ENCODE peak calls at places on chromosomes 7 and 10, in five cellular contexts. One of them, this sample, is unnamed.
A peak's percentile ranks its signal among the peaks of the same experiment; 100 is the strongest.

GRCh38 chr10:68235111-68235510 is 3.2 kb upstream of the ATOH7 start:
- DNase-seq in choroid plexus epithelial cell: no peak
- DNase-seq in CD4-positive, alpha-beta T cell: no peak
- DNase-seq in A549: no peak
- DNase-seq in colonic mucosa: no peak
- DNase-seq in this sample: no peak

GRCh38 chr10:48614481-48615383 is 9.9 kb upstream of the ARHGAP22 start:
- DNase-seq in CD4-positive, alpha-beta T cell: no peak
- DNase-seq in colonic mucosa: peak; percentile 7
- DNase-seq in choroid plexus epithelial cell: peak; percentile 58
- DNase-seq in A549: no peak
- DNase-seq in this sample: no peak

GRCh38 chr7:130490888-130491771 is 755 bp upstream of the MEST start:
- DNase-seq in colonic mucosa: no peak
- DNase-seq in choroid plexus epithelial cell: peak; percentile 62
- DNase-seq in A549: no peak
- DNase-seq in CD4-positive, alpha-beta T cell: peak; percentile 17
- DNase-seq in this sample: peak; percentile 75

GRCh38 chr7:51019231-51019844 is 236.6 kb upstream of the GRB10 start:
- DNase-seq in A549: no peak
- DNase-seq in CD4-positive, alpha-beta T cell: no peak
- DNase-seq in choroid plexus epithelial cell: peak; percentile 74
- DNase-seq in colonic mucosa: no peak
- DNase-seq in this sample: no peak

GRCh38 chr7:16721541-16721940 is 32.0 kb upstream of the TSPAN13 start:
- DNase-seq in CD4-positive, alpha-beta T cell: no peak
- DNase-seq in A549: no peak
- DNase-seq in colonic mucosa: no peak
- DNase-seq in choroid plexus epithelial cell: no peak
- DNase-seq in this sample: no peak

GRCh38 chr10:70992436-70992835 is 104.1 kb upstream of the PCBD1 start:
- DNase-seq in choroid plexus epithelial cell: no peak
- DNase-seq in colonic mucosa: no peak
- DNase-seq in CD4-positive, alpha-beta T cell: no peak
- DNase-seq in A549: no peak
- DNase-seq in this sample: no peak

GRCh38 chr7:26278769-26279168 is 12.9 kb upstream of the SNX10 start:
- DNase-seq in choroid plexus epithelial cell: peak; percentile 23
- DNase-seq in A549: peak; percentile 47
- DNase-seq in CD4-positive, alpha-beta T cell: no peak
- DNase-seq in colonic mucosa: no peak
- DNase-seq in this sample: no peak

GRCh38 chr7:38909870-38910269 is 879 bp upstream of the VPS41 start:
- DNase-seq in A549: no peak
- DNase-seq in colonic mucosa: no peak
- DNase-seq in CD4-positive, alpha-beta T cell: no peak
- DNase-seq in choroid plexus epithelial cell: no peak
- DNase-seq in this sample: no peak

GRCh38 chr10:123674741-123675140 is 8.6 kb downstream of the GPR26 start:
- DNase-seq in choroid plexus epithelial cell: no peak
- DNase-seq in colonic mucosa: no peak
- DNase-seq in CD4-positive, alpha-beta T cell: no peak
- DNase-seq in A549: no peak
- DNase-seq in this sample: no peak

GRCh38 chr7:70997275-70997674 is 134.7 kb upstream of the GALNT17 start:
- DNase-seq in colonic mucosa: no peak
- DNase-seq in choroid plexus epithelial cell: no peak
- DNase-seq in CD4-positive, alpha-beta T cell: no peak
- DNase-seq in A549: no peak
- DNase-seq in this sample: no peak

GRCh38 chr10:61896854-61897661 is 4.4 kb upstream of the ARID5B start:
- DNase-seq in CD4-positive, alpha-beta T cell: peak; percentile 39
- DNase-seq in colonic mucosa: peak; percentile 72
- DNase-seq in A549: peak; percentile 80
- DNase-seq in choroid plexus epithelial cell: peak; percentile 82
- DNase-seq in this sample: peak; percentile 31

GRCh38 chr7:128450913-128451312 is 4.8 kb upstream of the HILPDA start:
- DNase-seq in A549: no peak
- DNase-seq in choroid plexus epithelial cell: no peak
- DNase-seq in colonic mucosa: no peak
- DNase-seq in CD4-positive, alpha-beta T cell: no peak
- DNase-seq in this sample: no peak

GRCh38 chr7:6647080-6647479 is 10.0 kb downstream of the ZNF316 start:
- DNase-seq in choroid plexus epithelial cell: no peak
- DNase-seq in colonic mucosa: no peak
- DNase-seq in CD4-positive, alpha-beta T cell: no peak
- DNase-seq in A549: no peak
- DNase-seq in this sample: no peak

GRCh38 chr7:13034693-13035092 is 347.3 kb downstream of the ARL4A start:
- DNase-seq in colonic mucosa: no peak
- DNase-seq in choroid plexus epithelial cell: no peak
- DNase-seq in CD4-positive, alpha-beta T cell: no peak
- DNase-seq in A549: no peak
- DNase-seq in this sample: no peak

GRCh38 chr7:42237891-42238531 is 1.0 kb upstream of the GLI3 start:
- DNase-seq in choroid plexus epithelial cell: peak; percentile 70
- DNase-seq in colonic mucosa: peak; percentile 70
- DNase-seq in CD4-positive, alpha-beta T cell: no peak
- DNase-seq in A549: no peak
- DNase-seq in this sample: peak; percentile 49

GRCh38 chr10:93386496-93387369 is 95.4 kb downstream of the MYOF start:
- DNase-seq in A549: no peak
- DNase-seq in colonic mucosa: no peak
- DNase-seq in CD4-positive, alpha-beta T cell: no peak
- DNase-seq in choroid plexus epithelial cell: peak; percentile 59
- DNase-seq in this sample: peak; percentile 22

GRCh38 chr10:18418579-18419210 is 232.7 kb downstream of the NSUN6 start:
- DNase-seq in colonic mucosa: no peak
- DNase-seq in CD4-positive, alpha-beta T cell: no peak
- DNase-seq in A549: no peak
- DNase-seq in choroid plexus epithelial cell: no peak
- DNase-seq in this sample: no peak

GRCh38 chr10:111100198-111100597 is 23.4 kb downstream of the ADRA2A start:
- DNase-seq in A549: no peak
- DNase-seq in CD4-positive, alpha-beta T cell: no peak
- DNase-seq in colonic mucosa: peak; percentile 69
- DNase-seq in choroid plexus epithelial cell: no peak
- DNase-seq in this sample: no peak

GRCh38 chr10:131819241-131820072 is 81.4 kb upstream of the PPP2R2D start:
- DNase-seq in A549: no peak
- DNase-seq in choroid plexus epithelial cell: no peak
- DNase-seq in CD4-positive, alpha-beta T cell: no peak
- DNase-seq in colonic mucosa: peak; percentile 6
- DNase-seq in this sample: peak; percentile 16

GRCh38 chr10:93160829-93161228 is 87.1 kb downstream of the CYP26A1 start:
- DNase-seq in choroid plexus epithelial cell: peak; percentile 71
- DNase-seq in CD4-positive, alpha-beta T cell: no peak
- DNase-seq in colonic mucosa: no peak
- DNase-seq in A549: no peak
- DNase-seq in this sample: no peak

GRCh38 chr10:124728830-124729661 is 15.1 kb downstream of the FAM53B start:
- DNase-seq in choroid plexus epithelial cell: no peak
- DNase-seq in colonic mucosa: no peak
- DNase-seq in CD4-positive, alpha-beta T cell: no peak
- DNase-seq in A549: no peak
- DNase-seq in this sample: no peak

GRCh38 chr7:47950714-47951113 is 2.4 kb upstream of the PKD1L1 start:
- DNase-seq in colonic mucosa: peak; percentile 70
- DNase-seq in CD4-positive, alpha-beta T cell: no peak
- DNase-seq in choroid plexus epithelial cell: no peak
- DNase-seq in A549: no peak
- DNase-seq in this sample: no peak

GRCh38 chr10:125102821-125103220 is 57.5 kb downstream of the CTBP2 start:
- DNase-seq in A549: no peak
- DNase-seq in CD4-positive, alpha-beta T cell: no peak
- DNase-seq in colonic mucosa: peak; percentile 55
- DNase-seq in choroid plexus epithelial cell: no peak
- DNase-seq in this sample: no peak

GRCh38 chr7:455110-455928 is 64.3 kb downstream of the PDGFA start:
- DNase-seq in choroid plexus epithelial cell: no peak
- DNase-seq in colonic mucosa: no peak
- DNase-seq in CD4-positive, alpha-beta T cell: no peak
- DNase-seq in A549: no peak
- DNase-seq in this sample: no peak

GRCh38 chr7:77469927-77470326 is 53.8 kb upstream of the GSAP start:
- DNase-seq in colonic mucosa: no peak
- DNase-seq in choroid plexus epithelial cell: no peak
- DNase-seq in A549: no peak
- DNase-seq in CD4-positive, alpha-beta T cell: no peak
- DNase-seq in this sample: no peak

GRCh38 chr7:42214063-42214679 is 22.8 kb downstream of the GLI3 start:
- DNase-seq in choroid plexus epithelial cell: no peak
- DNase-seq in A549: no peak
- DNase-seq in colonic mucosa: no peak
- DNase-seq in CD4-positive, alpha-beta T cell: no peak
- DNase-seq in this sample: no peak

GRCh38 chr10:14879801-14880193 is 1.1 kb downstream of the SUV39H2 start:
- DNase-seq in choroid plexus epithelial cell: no peak
- DNase-seq in A549: no peak
- DNase-seq in CD4-positive, alpha-beta T cell: no peak
- DNase-seq in colonic mucosa: no peak
- DNase-seq in this sample: no peak

GRCh38 chr10:119412244-119412750 is 130.2 kb downstream of the RGS10 start:
- DNase-seq in A549: no peak
- DNase-seq in colonic mucosa: peak; percentile 57
- DNase-seq in CD4-positive, alpha-beta T cell: no peak
- DNase-seq in choroid plexus epithelial cell: peak; percentile 90
- DNase-seq in this sample: no peak

GRCh38 chr10:16965740-16966447 is 148.7 kb upstream of the RSU1 start:
- DNase-seq in choroid plexus epithelial cell: peak; percentile 90
- DNase-seq in A549: peak; percentile 64
- DNase-seq in CD4-positive, alpha-beta T cell: no peak
- DNase-seq in colonic mucosa: no peak
- DNase-seq in this sample: no peak

GRCh38 chr7:84073476-84073875 is 121.1 kb downstream of the SEMA3A start:
- DNase-seq in CD4-positive, alpha-beta T cell: no peak
- DNase-seq in choroid plexus epithelial cell: peak; percentile 73
- DNase-seq in colonic mucosa: no peak
- DNase-seq in A549: peak; percentile 16
- DNase-seq in this sample: no peak

GRCh38 chr10:75127481-75127880 is 16.0 kb downstream of the SAMD8 start:
- DNase-seq in CD4-positive, alpha-beta T cell: no peak
- DNase-seq in colonic mucosa: no peak
- DNase-seq in A549: no peak
- DNase-seq in choroid plexus epithelial cell: peak; percentile 55
- DNase-seq in this sample: no peak

GRCh38 chr7:96282835-96283234 is 39.1 kb downstream of the SLC25A13 start:
- DNase-seq in colonic mucosa: no peak
- DNase-seq in choroid plexus epithelial cell: no peak
- DNase-seq in A549: no peak
- DNase-seq in CD4-positive, alpha-beta T cell: no peak
- DNase-seq in this sample: no peak
- TF ChIP-seq CTCF in colonic mucosa: no peak
- TF ChIP-seq CTCF in choroid plexus epithelial cell: no peak
- TF ChIP-seq CTCF in A549: no peak
- TF ChIP-seq CTCF in CD4-positive, alpha-beta T cell: no peak
- TF ChIP-seq CTCF in this sample: no peak

GRCh38 chr10:5977471-5978370 is at the start of gene IL15RA:
- DNase-seq in A549: peak; percentile 65
- DNase-seq in choroid plexus epithelial cell: peak; percentile 51
- DNase-seq in colonic mucosa: peak; percentile 88
- DNase-seq in CD4-positive, alpha-beta T cell: peak; percentile 76
- DNase-seq in this sample: peak; percentile 74
- TF ChIP-seq CTCF in A549: peak; percentile 25
- TF ChIP-seq CTCF in choroid plexus epithelial cell: no peak
- TF ChIP-seq CTCF in colonic mucosa: peak; percentile 14
- TF ChIP-seq CTCF in CD4-positive, alpha-beta T cell: no peak
- TF ChIP-seq CTCF in this sample: no peak

GRCh38 chr7:81501220-81501619 is 268.6 kb downstream of the HGF start:
- DNase-seq in colonic mucosa: no peak
- DNase-seq in choroid plexus epithelial cell: peak; percentile 80
- DNase-seq in CD4-positive, alpha-beta T cell: no peak
- DNase-seq in A549: peak; percentile 50
- DNase-seq in this sample: no peak
- TF ChIP-seq CTCF in colonic mucosa: no peak
- TF ChIP-seq CTCF in choroid plexus epithelial cell: peak; percentile 49
- TF ChIP-seq CTCF in CD4-positive, alpha-beta T cell: no peak
- TF ChIP-seq CTCF in A549: peak; percentile 76
- TF ChIP-seq CTCF in this sample: no peak

GRCh38 chr10:50992356-50992866 is 81.9 kb upstream of the PRKG1 start:
- DNase-seq in CD4-positive, alpha-beta T cell: no peak
- DNase-seq in colonic mucosa: no peak
- DNase-seq in choroid plexus epithelial cell: peak; percentile 44
- DNase-seq in A549: no peak
- DNase-seq in this sample: peak; percentile 59

GRCh38 chr10:50988792-50989191 is 85.5 kb upstream of the PRKG1 start:
- DNase-seq in A549: peak; percentile 13
- DNase-seq in colonic mucosa: no peak
- DNase-seq in choroid plexus epithelial cell: peak; percentile 65
- DNase-seq in CD4-positive, alpha-beta T cell: no peak
- DNase-seq in this sample: no peak

GRCh38 chr10:50992972-50993766 is 81.1 kb upstream of the PRKG1 start:
- DNase-seq in choroid plexus epithelial cell: peak; percentile 80
- DNase-seq in colonic mucosa: peak; percentile 25
- DNase-seq in CD4-positive, alpha-beta T cell: no peak
- DNase-seq in A549: no peak
- DNase-seq in this sample: peak; percentile 39

GRCh38 chr10:50991496-50992355 is 82.6 kb upstream of the PRKG1 start:
- DNase-seq in CD4-positive, alpha-beta T cell: no peak
- DNase-seq in colonic mucosa: peak; percentile 73
- DNase-seq in choroid plexus epithelial cell: peak; percentile 60
- DNase-seq in A549: no peak
- DNase-seq in this sample: peak; percentile 34

GRCh38 chr10:50990568-50991495 is 83.5 kb upstream of the PRKG1 start:
- DNase-seq in A549: no peak
- DNase-seq in CD4-positive, alpha-beta T cell: no peak
- DNase-seq in choroid plexus epithelial cell: peak; percentile 94
- DNase-seq in colonic mucosa: peak; percentile 73
- DNase-seq in this sample: peak; percentile 80
- TF ChIP-seq CTCF in A549: no peak
- TF ChIP-seq CTCF in CD4-positive, alpha-beta T cell: no peak
- TF ChIP-seq CTCF in choroid plexus epithelial cell: no peak
- TF ChIP-seq CTCF in colonic mucosa: no peak
- TF ChIP-seq CTCF in this sample: no peak

GRCh38 chr10:69407621-69408301 is 9.0 kb downstream of the TACR2 start:
- DNase-seq in colonic mucosa: no peak
- DNase-seq in A549: peak; percentile 68
- DNase-seq in choroid plexus epithelial cell: no peak
- DNase-seq in CD4-positive, alpha-beta T cell: no peak
- DNase-seq in this sample: no peak
- TF ChIP-seq CTCF in colonic mucosa: peak; percentile 19
- TF ChIP-seq CTCF in A549: peak; percentile 64
- TF ChIP-seq CTCF in choroid plexus epithelial cell: peak; percentile 33
- TF ChIP-seq CTCF in CD4-positive, alpha-beta T cell: no peak
- TF ChIP-seq CTCF in this sample: no peak